ENCODE peak calls at places on chromosomes 5 and 9, in eight cellular contexts. One of them, this sample, is unnamed.

GRCh38 chr5:143449772-143450171 is 46.3 kb upstream of the NR3C1 start:
- DNase-seq in body of pancreas: no peak
- DNase-seq in PC-3: no peak
- DNase-seq in MM.1S: no peak
- DNase-seq in thyroid gland: no peak
- DNase-seq in CD8-positive, alpha-beta memory T cell: no peak
- DNase-seq in GM23248: peak; percentile 30
- DNase-seq in mucosa of descending colon: no peak
- DNase-seq in this sample: no peak

GRCh38 chr9:82829818-82830217 is 233.1 kb downstream of the RASEF start:
- DNase-seq in body of pancreas: no peak
- DNase-seq in PC-3: peak; percentile 4
- DNase-seq in MM.1S: no peak
- DNase-seq in thyroid gland: no peak
- DNase-seq in CD8-positive, alpha-beta memory T cell: no peak
- DNase-seq in GM23248: no peak
- DNase-seq in mucosa of descending colon: no peak
- DNase-seq in this sample: no peak

GRCh38 chr9:93003552-93004407 is 54.7 kb upstream of the SUSD3 start:
- DNase-seq in body of pancreas: peak; percentile 74
- DNase-seq in PC-3: peak; percentile 72
- DNase-seq in MM.1S: peak; percentile 66
- DNase-seq in thyroid gland: peak; percentile 96
- DNase-seq in CD8-positive, alpha-beta memory T cell: peak; percentile 35
- DNase-seq in GM23248: peak; percentile 67
- DNase-seq in mucosa of descending colon: peak; percentile 80
- DNase-seq in this sample: no peak

GRCh38 chr5:131209506-131210191 is 38.9 kb downstream of the LYRM7 start:
- DNase-seq in body of pancreas: peak; percentile 13
- DNase-seq in PC-3: no peak
- DNase-seq in MM.1S: no peak
- DNase-seq in thyroid gland: peak; percentile 90
- DNase-seq in CD8-positive, alpha-beta memory T cell: peak; percentile 10
- DNase-seq in GM23248: no peak
- DNase-seq in mucosa of descending colon: no peak
- DNase-seq in this sample: no peak

GRCh38 chr5:156148307-156148706 is 178.7 kb upstream of the SGCD start:
- DNase-seq in body of pancreas: no peak
- DNase-seq in PC-3: no peak
- DNase-seq in MM.1S: no peak
- DNase-seq in thyroid gland: no peak
- DNase-seq in CD8-positive, alpha-beta memory T cell: no peak
- DNase-seq in GM23248: no peak
- DNase-seq in mucosa of descending colon: no peak
- DNase-seq in this sample: no peak

GRCh38 chr5:139439013-139439903 is at the start of gene DNAJC18:
- DNase-seq in body of pancreas: peak; percentile 98
- DNase-seq in PC-3: peak; percentile 76
- DNase-seq in MM.1S: peak; percentile 92
- DNase-seq in thyroid gland: peak; percentile 97
- DNase-seq in CD8-positive, alpha-beta memory T cell: peak; percentile 82
- DNase-seq in GM23248: peak; percentile 95
- DNase-seq in mucosa of descending colon: peak; percentile 95
- DNase-seq in this sample: peak; percentile 98

GRCh38 chr5:116502616-116503015 is 72.0 kb downstream of the SEMA6A start:
- DNase-seq in body of pancreas: no peak
- DNase-seq in PC-3: no peak
- DNase-seq in MM.1S: no peak
- DNase-seq in thyroid gland: peak; percentile 23
- DNase-seq in CD8-positive, alpha-beta memory T cell: no peak
- DNase-seq in GM23248: no peak
- DNase-seq in mucosa of descending colon: no peak
- DNase-seq in this sample: no peak

GRCh38 chr9:122031806-122032205 is 61.3 kb downstream of the TTLL11 start:
- DNase-seq in body of pancreas: no peak
- DNase-seq in PC-3: no peak
- DNase-seq in MM.1S: no peak
- DNase-seq in thyroid gland: no peak
- DNase-seq in CD8-positive, alpha-beta memory T cell: no peak
- DNase-seq in GM23248: peak; percentile 80
- DNase-seq in mucosa of descending colon: no peak
- DNase-seq in this sample: no peak

GRCh38 chr5:69504036-69504435 is 11.4 kb downstream of the OCLN start:
- DNase-seq in body of pancreas: no peak
- DNase-seq in PC-3: no peak
- DNase-seq in MM.1S: no peak
- DNase-seq in thyroid gland: no peak
- DNase-seq in CD8-positive, alpha-beta memory T cell: no peak
- DNase-seq in GM23248: peak; percentile 39
- DNase-seq in mucosa of descending colon: no peak
- DNase-seq in this sample: no peak

GRCh38 chr5:170971-171800 is 20.1 kb upstream of the LRRC14B start:
- DNase-seq in body of pancreas: no peak
- DNase-seq in PC-3: no peak
- DNase-seq in MM.1S: no peak
- DNase-seq in thyroid gland: no peak
- DNase-seq in CD8-positive, alpha-beta memory T cell: no peak
- DNase-seq in GM23248: no peak
- DNase-seq in mucosa of descending colon: no peak
- DNase-seq in this sample: no peak

GRCh38 chr5:71887680-71888079 is 168.6 kb downstream of the CARTPT start:
- DNase-seq in body of pancreas: no peak
- DNase-seq in PC-3: peak; percentile 64
- DNase-seq in MM.1S: peak; percentile 93
- DNase-seq in thyroid gland: no peak
- DNase-seq in CD8-positive, alpha-beta memory T cell: no peak
- DNase-seq in GM23248: peak; percentile 89
- DNase-seq in mucosa of descending colon: no peak
- DNase-seq in this sample: no peak

GRCh38 chr5:142826741-142827492 is 56.7 kb downstream of the ARHGAP26 start:
- DNase-seq in body of pancreas: peak; percentile 49
- DNase-seq in PC-3: peak; percentile 88
- DNase-seq in MM.1S: no peak
- DNase-seq in thyroid gland: peak; percentile 63
- DNase-seq in CD8-positive, alpha-beta memory T cell: peak; percentile 12
- DNase-seq in GM23248: peak; percentile 73
- DNase-seq in mucosa of descending colon: no peak
- DNase-seq in this sample: no peak

GRCh38 chr9:116860509-116861120 is 173.5 kb downstream of the TRIM32 start:
- DNase-seq in body of pancreas: peak; percentile 81
- DNase-seq in PC-3: peak; percentile 54
- DNase-seq in MM.1S: no peak
- DNase-seq in thyroid gland: peak; percentile 70
- DNase-seq in CD8-positive, alpha-beta memory T cell: no peak
- DNase-seq in GM23248: peak; percentile 79
- DNase-seq in mucosa of descending colon: peak; percentile 42
- DNase-seq in this sample: no peak

GRCh38 chr9:94623253-94623652 is 16.1 kb downstream of the FBP1 start:
- DNase-seq in body of pancreas: peak; percentile 80
- DNase-seq in PC-3: no peak
- DNase-seq in MM.1S: peak; percentile 53
- DNase-seq in thyroid gland: peak; percentile 10
- DNase-seq in CD8-positive, alpha-beta memory T cell: no peak
- DNase-seq in GM23248: peak; percentile 17
- DNase-seq in mucosa of descending colon: peak; percentile 89
- DNase-seq in this sample: no peak

GRCh38 chr9:78938821-78939220 is 632.9 kb upstream of the TLE4 start:
- DNase-seq in body of pancreas: no peak
- DNase-seq in PC-3: no peak
- DNase-seq in MM.1S: no peak
- DNase-seq in thyroid gland: no peak
- DNase-seq in CD8-positive, alpha-beta memory T cell: no peak
- DNase-seq in GM23248: peak; percentile 49
- DNase-seq in mucosa of descending colon: no peak
- DNase-seq in this sample: no peak

GRCh38 chr5:1343931-1344901 is 683 bp downstream of the CLPTM1L start:
- DNase-seq in body of pancreas: peak; percentile 30
- DNase-seq in PC-3: no peak
- DNase-seq in MM.1S: no peak
- DNase-seq in thyroid gland: peak; percentile 24
- DNase-seq in CD8-positive, alpha-beta memory T cell: peak; percentile 19
- DNase-seq in GM23248: peak; percentile 67
- DNase-seq in mucosa of descending colon: peak; percentile 60
- DNase-seq in this sample: no peak
- H3K4me1 ChIP-seq in body of pancreas: peaks cover 23% of the 10 kb centered on the region
- H3K4me1 ChIP-seq in PC-3: peaks cover 11% of the 10 kb centered on the region
- H3K4me1 ChIP-seq in MM.1S: peaks cover 33% of the 10 kb centered on the region
- H3K4me1 ChIP-seq in thyroid gland: peaks cover 25% of the 10 kb centered on the region
- H3K4me1 ChIP-seq in CD8-positive, alpha-beta memory T cell: peaks cover 32% of the 10 kb centered on the region
- H3K4me1 ChIP-seq in GM23248: peaks cover 14% of the 10 kb centered on the region
- H3K4me1 ChIP-seq in mucosa of descending colon: peaks cover 14% of the 10 kb centered on the region
- H3K4me1 ChIP-seq in this sample: peaks cover 17% of the 10 kb centered on the region

GRCh38 chr9:134433909-134434895 is 107.9 kb downstream of the RXRA start:
- DNase-seq in body of pancreas: peak; percentile 36
- DNase-seq in PC-3: no peak
- DNase-seq in MM.1S: no peak
- DNase-seq in thyroid gland: peak; percentile 36
- DNase-seq in CD8-positive, alpha-beta memory T cell: no peak
- DNase-seq in GM23248: no peak
- DNase-seq in mucosa of descending colon: no peak
- DNase-seq in this sample: no peak
- H3K4me1 ChIP-seq in body of pancreas: peaks cover 45% of the 10 kb centered on the region
- H3K4me1 ChIP-seq in PC-3: no peaks in the 10 kb centered on the region
- H3K4me1 ChIP-seq in MM.1S: no peaks in the 10 kb centered on the region
- H3K4me1 ChIP-seq in thyroid gland: peaks cover 38% of the 10 kb centered on the region
- H3K4me1 ChIP-seq in CD8-positive, alpha-beta memory T cell: no peaks in the 10 kb centered on the region
- H3K4me1 ChIP-seq in GM23248: peaks cover 13% of the 10 kb centered on the region
- H3K4me1 ChIP-seq in mucosa of descending colon: peaks cover 8% of the 10 kb centered on the region
- H3K4me1 ChIP-seq in this sample: peaks cover 35% of the 10 kb centered on the region

GRCh38 chr5:160749026-160749425 is 103.0 kb downstream of the ATP10B start:
- DNase-seq in body of pancreas: no peak
- DNase-seq in PC-3: no peak
- DNase-seq in MM.1S: no peak
- DNase-seq in thyroid gland: no peak
- DNase-seq in CD8-positive, alpha-beta memory T cell: no peak
- DNase-seq in GM23248: no peak
- DNase-seq in mucosa of descending colon: no peak
- DNase-seq in this sample: no peak

GRCh38 chr5:160749682-160750081 is 102.3 kb downstream of the ATP10B start:
- DNase-seq in body of pancreas: no peak
- DNase-seq in PC-3: no peak
- DNase-seq in MM.1S: no peak
- DNase-seq in thyroid gland: no peak
- DNase-seq in CD8-positive, alpha-beta memory T cell: no peak
- DNase-seq in GM23248: no peak
- DNase-seq in mucosa of descending colon: peak; percentile 37
- DNase-seq in this sample: no peak

GRCh38 chr5:160744253-160745112 is 107.5 kb downstream of the ATP10B start:
- DNase-seq in body of pancreas: no peak
- DNase-seq in PC-3: no peak
- DNase-seq in MM.1S: no peak
- DNase-seq in thyroid gland: no peak
- DNase-seq in CD8-positive, alpha-beta memory T cell: no peak
- DNase-seq in GM23248: no peak
- DNase-seq in mucosa of descending colon: no peak
- DNase-seq in this sample: no peak

GRCh38 chr5:160747963-160748362 is 104.0 kb downstream of the ATP10B start:
- DNase-seq in body of pancreas: no peak
- DNase-seq in PC-3: no peak
- DNase-seq in MM.1S: peak; percentile 90
- DNase-seq in thyroid gland: no peak
- DNase-seq in CD8-positive, alpha-beta memory T cell: no peak
- DNase-seq in GM23248: no peak
- DNase-seq in mucosa of descending colon: no peak
- DNase-seq in this sample: no peak

GRCh38 chr5:160747559-160747958 is 104.5 kb downstream of the ATP10B start:
- DNase-seq in body of pancreas: no peak
- DNase-seq in PC-3: no peak
- DNase-seq in MM.1S: peak; percentile 30
- DNase-seq in thyroid gland: no peak
- DNase-seq in CD8-positive, alpha-beta memory T cell: no peak
- DNase-seq in GM23248: no peak
- DNase-seq in mucosa of descending colon: no peak
- DNase-seq in this sample: no peak
- H3K4me1 ChIP-seq in body of pancreas: no peaks in the 10 kb centered on the region
- H3K4me1 ChIP-seq in PC-3: no peaks in the 10 kb centered on the region
- H3K4me1 ChIP-seq in MM.1S: peaks cover 77% of the 10 kb centered on the region
- H3K4me1 ChIP-seq in thyroid gland: peaks cover 12% of the 10 kb centered on the region
- H3K4me1 ChIP-seq in CD8-positive, alpha-beta memory T cell: no peaks in the 10 kb centered on the region
- H3K4me1 ChIP-seq in GM23248: no peaks in the 10 kb centered on the region
- H3K4me1 ChIP-seq in mucosa of descending colon: peaks cover 26% of the 10 kb centered on the region
- H3K4me1 ChIP-seq in this sample: no peaks in the 10 kb centered on the region

GRCh38 chr9:114180701-114181582 is 25.6 kb downstream of the COL27A1 start:
- DNase-seq in body of pancreas: no peak
- DNase-seq in PC-3: no peak
- DNase-seq in MM.1S: no peak
- DNase-seq in thyroid gland: no peak
- DNase-seq in CD8-positive, alpha-beta memory T cell: no peak
- DNase-seq in GM23248: no peak
- DNase-seq in mucosa of descending colon: no peak
- DNase-seq in this sample: no peak

GRCh38 chr9:114178076-114178475 is 22.7 kb downstream of the COL27A1 start:
- DNase-seq in body of pancreas: no peak
- DNase-seq in PC-3: no peak
- DNase-seq in MM.1S: no peak
- DNase-seq in thyroid gland: no peak
- DNase-seq in CD8-positive, alpha-beta memory T cell: no peak
- DNase-seq in GM23248: no peak
- DNase-seq in mucosa of descending colon: no peak
- DNase-seq in this sample: no peak

GRCh38 chr9:114177423-114178064 is 22.2 kb downstream of the COL27A1 start:
- DNase-seq in body of pancreas: no peak
- DNase-seq in PC-3: peak; percentile 60
- DNase-seq in MM.1S: no peak
- DNase-seq in thyroid gland: no peak
- DNase-seq in CD8-positive, alpha-beta memory T cell: no peak
- DNase-seq in GM23248: peak; percentile 80
- DNase-seq in mucosa of descending colon: no peak
- DNase-seq in this sample: no peak

GRCh38 chr9:114179516-114179915 is 24.2 kb downstream of the COL27A1 start:
- DNase-seq in body of pancreas: no peak
- DNase-seq in PC-3: no peak
- DNase-seq in MM.1S: no peak
- DNase-seq in thyroid gland: no peak
- DNase-seq in CD8-positive, alpha-beta memory T cell: no peak
- DNase-seq in GM23248: no peak
- DNase-seq in mucosa of descending colon: no peak
- DNase-seq in this sample: no peak

DNA sequence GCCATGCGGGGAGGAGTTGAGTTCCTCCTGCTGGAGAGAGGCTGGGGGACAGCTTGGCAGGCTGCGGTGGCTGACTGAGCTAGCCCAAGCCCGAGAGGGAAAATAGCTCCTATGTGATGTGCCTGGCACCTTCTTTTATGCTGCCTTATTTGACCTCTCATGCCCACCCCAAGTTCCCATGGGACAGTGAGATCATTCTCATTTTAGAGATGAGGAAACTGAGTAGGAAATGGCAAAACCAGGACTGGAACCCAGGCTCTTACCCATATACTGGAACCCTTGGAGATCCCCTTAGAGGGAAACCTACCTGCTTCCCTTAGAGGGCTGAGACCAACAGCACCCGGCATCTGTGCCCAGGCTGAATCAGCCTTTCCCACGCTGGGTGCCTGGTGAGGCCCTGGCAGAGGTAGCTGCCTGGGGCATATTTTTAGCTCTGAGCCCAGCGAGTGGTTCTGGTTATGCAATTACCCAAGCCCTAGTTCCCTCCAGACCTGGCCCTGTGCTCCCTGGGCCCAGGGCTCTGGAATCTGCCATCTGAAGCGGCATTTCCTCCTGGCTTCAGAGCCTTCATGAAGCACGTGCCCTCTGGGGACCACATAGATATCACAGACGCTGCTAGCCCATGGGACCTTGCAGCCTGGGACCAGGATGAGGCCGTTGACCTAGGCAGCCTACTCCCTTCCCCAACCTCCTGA is 23.6 kb downstream of the COL27A1 start:
- DNase-seq in body of pancreas: peak; percentile 69
- DNase-seq in PC-3: no peak
- DNase-seq in MM.1S: no peak
- DNase-seq in thyroid gland: no peak
- DNase-seq in CD8-positive, alpha-beta memory T cell: no peak
- DNase-seq in GM23248: no peak
- DNase-seq in mucosa of descending colon: no peak
- DNase-seq in this sample: no peak
- H3K4me1 ChIP-seq in body of pancreas: peaks cover 74% of the 10 kb centered on the region
- H3K4me1 ChIP-seq in PC-3: peaks cover 12% of the 10 kb centered on the region
- H3K4me1 ChIP-seq in MM.1S: no peaks in the 10 kb centered on the region
- H3K4me1 ChIP-seq in thyroid gland: no peaks in the 10 kb centered on the region
- H3K4me1 ChIP-seq in CD8-positive, alpha-beta memory T cell: no peaks in the 10 kb centered on the region
- H3K4me1 ChIP-seq in GM23248: peaks cover 26% of the 10 kb centered on the region
- H3K4me1 ChIP-seq in mucosa of descending colon: no peaks in the 10 kb centered on the region
- H3K4me1 ChIP-seq in this sample: peaks cover 80% of the 10 kb centered on the region